ENCODE peak calls at places on chromosomes 6 and 20, in eight cellular contexts. B is psoas muscle, L is HFF-Myc, X is OCI-LY7, V is fibroblast of mammary gland, Z is BE2C, E is foreskin fibroblast, S is astrocyte of the spinal cord. N is an unnamed sample.

GRCh38 chr20:1891263-1892121 is 3.7 kb upstream of the SIRPA start:
- DNase-seq in B (no peak), L (no peak), X (no peak), V (no peak), Z (no peak), E (no peak), S (no peak), N (no peak)

GRCh38 chr6:34223964-34224940 is 12.4 kb upstream of the HMGA1 start:
- DNase-seq in B (peak), L (peak), X (peak), V (peak), Z (peak), E (peak), S (peak), N (peak)

GRCh38 chr20:21184810-21185209 is 58.9 kb downstream of the KIZ start:
- DNase-seq in B (no peak), L (no peak), X (no peak), V (peak), Z (no peak), E (no peak), S (no peak), N (no peak)

GRCh38 chr20:13397300-13397724 is 176.2 kb downstream of the ISM1 start:
- DNase-seq in B (no peak), L (no peak), X (no peak), V (peak), Z (no peak), E (no peak), S (peak), N (peak)

GRCh38 chr20:9578584-9578983 is 64.2 kb downstream of the LAMP5 start:
- DNase-seq in B (no peak), L (no peak), X (no peak), V (no peak), Z (no peak), E (no peak), S (no peak), N (no peak)

GRCh38 chr20:39264506-39265172 is 302.5 kb downstream of the DHX35 start:
- DNase-seq in B (peak), L (peak), X (peak), V (peak), Z (peak), E (peak), S (peak), N (peak)

GRCh38 chr20:11271319-11271718 is 597.5 kb upstream of the JAG1 start:
- DNase-seq in B (no peak), L (no peak), X (no peak), V (no peak), Z (no peak), E (no peak), S (no peak), N (no peak)

GRCh38 chr6:3911130-3911529 is 62.0 kb downstream of the FAM50B start:
- DNase-seq in B (no peak), L (no peak), X (no peak), V (no peak), Z (no peak), E (no peak), S (no peak), N (no peak)

GRCh38 chr6:15443119-15443518 is 197.2 kb downstream of the JARID2 start:
- DNase-seq in B (no peak), L (peak), X (no peak), V (peak), Z (no peak), E (peak), S (peak), N (peak)

GRCh38 chr6:11710221-11710836 is 68.3 kb downstream of the ADTRP start:
- DNase-seq in B (no peak), L (no peak), X (no peak), V (no peak), Z (peak), E (no peak), S (no peak), N (no peak)

GRCh38 chr6:124119591-124119990 is 315.9 kb downstream of the NKAIN2 start:
- DNase-seq in B (no peak), L (no peak), X (no peak), V (no peak), Z (no peak), E (no peak), S (no peak), N (no peak)

GRCh38 chr20:38812182-38812581 is 6.7 kb downstream of the PPP1R16B start:
- DNase-seq in B (no peak), L (no peak), X (peak), V (no peak), Z (no peak), E (no peak), S (no peak), N (no peak)

GRCh38 chr6:28606424-28607391 is 81.0 kb downstream of the GPX5 start:
- DNase-seq in B (no peak), L (peak), X (peak), V (peak), Z (peak), E (peak), S (peak), N (no peak)

GRCh38 chr6:138978229-138978628 is 9.8 kb downstream of the REPS1 start:
- DNase-seq in B (no peak), L (no peak), X (no peak), V (no peak), Z (no peak), E (no peak), S (no peak), N (no peak)

GRCh38 chr20:36158160-36158741 is 3.7 kb downstream of the EPB41L1 start:
- DNase-seq in B (no peak), L (no peak), X (no peak), V (no peak), Z (no peak), E (no peak), S (no peak), N (no peak)

GRCh38 chr6:143471822-143472221 is 21.2 kb downstream of the PEX3 start:
- DNase-seq in B (no peak), L (no peak), X (no peak), V (no peak), Z (no peak), E (no peak), S (no peak), N (no peak)

GRCh38 chr6:129481706-129482105 is 228.3 kb downstream of the ARHGAP18 start:
- DNase-seq in B (no peak), L (no peak), X (no peak), V (no peak), Z (no peak), E (no peak), S (no peak), N (no peak)

GRCh38 chr20:4519530-4519929 is 202.2 kb upstream of the PRND start:
- DNase-seq in B (no peak), L (no peak), X (no peak), V (peak), Z (no peak), E (no peak), S (no peak), N (no peak)

GRCh38 chr6:92180090-92180489 is 1239.3 kb downstream of the EPHA7 start:
- DNase-seq in B (no peak), L (no peak), X (no peak), V (no peak), Z (no peak), E (no peak), S (no peak), N (no peak)

GRCh38 chr20:54023406-54023805 is 47.0 kb downstream of the BCAS1 start:
- DNase-seq in B (no peak), L (no peak), X (no peak), V (no peak), Z (no peak), E (no peak), S (no peak), N (no peak)

GRCh38 chr6:158924499-158925455 is 75.2 kb downstream of the RSPH3 start:
- DNase-seq in B (no peak), L (no peak), X (no peak), V (no peak), Z (no peak), E (no peak), S (no peak), N (no peak)

GRCh38 chr6:100464910-100465700 is at the start of gene SIM1:
- DNase-seq in B (peak), L (peak), X (no peak), V (peak), Z (peak), E (peak), S (peak), N (peak)

GRCh38 chr6:154909821-154910220 is 85.3 kb upstream of the TIAM2 start:
- DNase-seq in B (no peak), L (no peak), X (no peak), V (peak), Z (no peak), E (no peak), S (peak), N (no peak)

GRCh38 chr6:36873612-36874011 is 991 bp downstream of the PPIL1 start:
- DNase-seq in B (no peak), L (no peak), X (peak), V (no peak), Z (no peak), E (no peak), S (no peak), N (no peak)
- H3K4me3 ChIP-seq in B (peak), L (peak), X (peak), V (peak), Z (peak), E (peak), S (peak), N (peak)

GRCh38 chr6:157139054-157139708 is 184.1 kb downstream of the TMEM242 start:
- DNase-seq in B (no peak), L (no peak), X (peak), V (no peak), Z (peak), E (no peak), S (no peak), N (no peak)
- TF ChIP-seq CTCF in B (peak), L (peak), X (peak), V (peak), Z (peak), E (no peak), S (peak), N (peak)

DNA sequence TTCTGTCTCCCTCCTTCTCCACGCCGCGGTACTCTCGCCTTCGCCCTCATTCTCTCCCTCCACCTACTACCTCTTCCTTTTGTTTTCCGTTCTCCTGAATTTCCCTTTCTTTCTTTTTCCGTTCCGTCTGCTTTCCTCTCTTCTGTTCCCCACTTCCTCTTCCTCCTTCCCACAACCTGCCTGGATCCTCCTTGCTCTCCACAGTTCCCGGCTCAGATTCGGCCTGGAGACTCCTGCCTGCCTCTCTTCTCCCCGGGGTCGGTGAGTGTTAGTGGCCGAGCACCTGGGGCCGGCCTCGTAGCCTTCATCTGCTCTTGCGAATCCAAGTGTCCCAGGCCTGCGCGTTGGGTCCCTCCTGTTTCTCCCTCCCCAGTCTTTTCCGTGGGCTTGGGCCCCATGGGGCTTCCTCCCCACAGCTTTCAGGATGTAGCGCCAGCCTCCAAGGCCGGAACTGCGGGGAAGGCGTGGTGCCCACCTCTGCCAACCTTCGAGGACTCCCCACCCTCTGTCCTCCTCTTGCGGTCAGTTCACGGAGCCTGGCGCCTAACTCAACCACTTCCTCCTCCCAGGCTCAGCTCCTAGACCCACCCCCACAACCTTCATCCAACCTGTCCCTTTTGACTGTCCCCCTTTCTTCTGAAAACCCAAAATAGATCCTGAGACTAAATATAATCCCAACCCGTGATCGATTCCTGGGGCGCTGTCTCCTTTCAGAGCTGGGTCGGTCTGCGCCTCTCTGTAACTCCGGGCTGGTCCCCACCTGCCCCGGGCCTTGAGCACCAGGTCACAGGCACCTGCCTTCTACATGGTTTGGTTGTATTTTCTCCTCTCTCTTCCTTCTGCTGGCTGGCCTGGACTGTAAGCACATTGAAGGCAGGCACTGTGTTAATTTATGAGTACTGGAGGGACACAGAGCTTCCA is 6.8 kb downstream of the NRN1 start:
- DNase-seq in B (no peak), L (no peak), X (no peak), V (no peak), Z (no peak), E (no peak), S (no peak), N (no peak)
- H3K4me3 ChIP-seq in B (peak), L (no peak), X (no peak), V (peak), Z (no peak), E (no peak), S (no peak), N (peak)

DNA sequence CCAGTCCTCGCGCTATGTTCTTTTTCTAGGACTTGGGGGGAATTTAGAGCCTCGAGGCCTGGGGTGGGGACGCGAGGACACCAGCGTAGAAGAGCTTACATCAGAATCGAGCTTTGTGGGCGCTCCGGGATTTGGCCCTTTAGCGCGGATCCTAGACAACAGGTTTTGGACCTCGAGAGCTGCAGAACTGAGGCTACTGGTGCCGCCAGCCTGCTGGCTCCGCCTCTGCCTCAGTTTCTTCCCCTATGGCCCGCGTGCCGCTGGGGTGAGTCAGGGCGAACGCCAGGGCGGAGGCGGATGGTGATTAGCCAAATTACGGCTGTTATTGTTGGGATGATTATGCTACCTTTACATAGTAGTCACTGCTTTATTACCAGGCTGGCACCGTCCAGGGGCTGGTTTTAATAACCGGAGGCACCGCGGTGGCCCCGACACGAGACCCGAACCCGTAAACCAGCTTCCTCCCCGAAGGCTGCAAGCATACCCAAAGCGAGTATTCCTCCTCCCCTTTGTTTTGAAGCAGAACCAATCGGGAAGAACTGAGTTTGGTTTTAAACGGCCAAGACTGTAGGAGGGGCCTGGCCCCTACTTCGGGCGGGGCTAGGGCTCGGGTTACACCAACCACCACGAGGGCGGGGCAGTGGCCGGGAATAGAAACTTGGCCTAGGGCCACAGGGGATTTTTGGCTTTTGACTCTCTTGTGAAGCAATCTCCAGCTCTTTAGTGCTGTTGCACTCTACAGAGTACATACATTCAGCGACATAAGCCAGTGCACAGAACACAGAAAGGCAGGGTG is 639 bp upstream of the GTPBP2 start:
- DNase-seq in B (peak), L (peak), X (peak), V (peak), Z (peak), E (peak), S (peak), N (peak)
- TF ChIP-seq CTCF in B (no peak), L (no peak), X (no peak), V (no peak), Z (no peak), E (no peak), S (no peak), N (no peak)

GRCh38 chr20:57399587-57400261 is 8.5 kb downstream of the RBM38 start:
- DNase-seq in B (peak), L (no peak), X (peak), V (no peak), Z (no peak), E (no peak), S (no peak), N (no peak)
- H3K4me3 ChIP-seq in B (peak), L (no peak), X (peak), V (no peak), Z (no peak), E (no peak), S (no peak), N (no peak)

GRCh38 chr6:41315203-41315602 is 20.2 kb upstream of the NCR2 start:
- DNase-seq in B (no peak), L (no peak), X (no peak), V (no peak), Z (no peak), E (no peak), S (no peak), N (no peak)
- TF ChIP-seq CTCF in B (no peak), L (no peak), X (no peak), V (no peak), Z (no peak), E (no peak), S (no peak), N (no peak)

DNA sequence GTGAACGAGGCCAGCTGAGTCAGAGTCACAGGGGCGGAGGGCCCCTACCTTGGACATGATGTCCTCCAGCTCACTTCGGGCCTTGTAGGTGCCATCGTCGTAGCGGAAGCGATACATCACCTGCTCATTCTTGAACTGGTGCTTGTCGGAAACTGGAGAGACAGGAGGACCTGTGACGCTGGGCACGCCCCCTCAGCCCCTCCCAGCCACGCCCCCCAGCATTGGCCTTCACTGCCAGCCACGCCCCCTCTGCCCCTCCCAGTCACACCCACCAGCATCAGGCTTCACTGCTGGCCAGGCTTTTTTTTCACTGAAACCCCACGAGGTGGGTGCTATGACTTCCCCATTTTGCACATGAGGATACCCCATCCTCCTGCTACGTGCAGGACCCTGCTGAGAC is 148.2 kb downstream of the PREX1 start:
- DNase-seq in B (no peak), L (no peak), X (peak), V (no peak), Z (peak), E (no peak), S (no peak), N (no peak)
- H3K4me3 ChIP-seq in B (no peak), L (no peak), X (no peak), V (no peak), Z (no peak), E (no peak), S (no peak), N (no peak)

GRCh38 chr6:45610832-45611231 is 233.1 kb upstream of the SUPT3H start:
- DNase-seq in B (no peak), L (no peak), X (no peak), V (no peak), Z (no peak), E (no peak), S (no peak), N (no peak)

GRCh38 chr6:45611502-45611901 is 233.8 kb upstream of the SUPT3H start:
- DNase-seq in B (no peak), L (no peak), X (no peak), V (no peak), Z (no peak), E (no peak), S (no peak), N (no peak)

GRCh38 chr6:45616209-45616608 is 238.5 kb upstream of the SUPT3H start:
- DNase-seq in B (no peak), L (no peak), X (no peak), V (no peak), Z (no peak), E (no peak), S (no peak), N (no peak)

GRCh38 chr6:45614488-45615285 is 237.0 kb upstream of the SUPT3H start:
- DNase-seq in B (no peak), L (no peak), X (no peak), V (peak), Z (no peak), E (no peak), S (no peak), N (no peak)

DNA sequence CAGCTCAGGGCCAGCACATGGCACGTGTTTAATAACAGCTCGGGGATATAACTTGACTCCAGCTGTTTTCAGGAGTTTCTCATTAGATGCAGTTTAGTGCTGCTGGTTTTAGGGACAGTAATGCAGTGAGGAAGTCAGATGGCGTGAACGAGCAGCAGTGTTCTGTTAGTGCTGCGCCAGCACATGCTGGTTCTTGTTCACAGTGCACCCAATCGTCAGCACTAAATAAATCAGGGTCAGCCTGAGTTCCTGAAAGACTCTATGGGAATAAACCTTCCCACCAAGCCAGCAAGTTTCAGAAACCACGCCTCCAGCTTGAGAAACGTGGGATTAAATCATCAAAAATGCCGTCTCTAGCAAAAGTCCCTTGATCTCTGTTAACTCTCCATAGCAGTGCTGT is 235.9 kb upstream of the SUPT3H start:
- DNase-seq in B (peak), L (no peak), X (no peak), V (peak), Z (no peak), E (peak), S (peak), N (no peak)
- TF ChIP-seq CTCF in B (no peak), L (no peak), X (no peak), V (peak), Z (no peak), E (no peak), S (peak), N (no peak)

GRCh38 chr6:106510090-106510970 is 119.0 kb downstream of the RTN4IP1 start:
- DNase-seq in B (peak), L (no peak), X (peak), V (peak), Z (no peak), E (no peak), S (peak), N (no peak)
- H3K4me3 ChIP-seq in B (peak), L (peak), X (peak), V (peak), Z (no peak), E (peak), S (peak), N (peak)

N was measured in AG04449.